ENCODE peak calls at places on chromosomes 16 and 17, in seven cellular contexts. P, H, D, B, S, E and O are unnamed samples.

GRCh38 chr17:56939869-56940484 is 20.9 kb downstream of the COIL start:
- DNase-seq in B (no peak), H (no peak), D (peak), E (no peak), P (peak), S (peak), O (no peak)

GRCh38 chr16:82088483-82088882 is 53.4 kb downstream of the HSD17B2 start:
- DNase-seq in E (no peak), S (no peak), H (no peak), D (no peak), P (no peak), B (no peak), O (no peak)

GRCh38 chr16:10780628-10781027 is 37.0 kb downstream of the NUBP1 start:
- DNase-seq in D (no peak), P (no peak), B (no peak), E (no peak), H (no peak), S (no peak), O (no peak)

GRCh38 chr16:7404217-7404616 is 71.6 kb downstream of the RBFOX1 start:
- DNase-seq in E (no peak), B (no peak), S (peak), D (no peak), P (no peak), H (no peak), O (no peak)

GRCh38 chr17:35555695-35556094 is 4.9 kb downstream of the SLFN14 start:
- DNase-seq in E (no peak), B (no peak), H (no peak), S (no peak), D (no peak), P (no peak), O (no peak)

GRCh38 chr16:57985204-57986121 is 14.5 kb upstream of the CNGB1 start:
- DNase-seq in B (no peak), E (no peak), H (no peak), P (no peak), D (no peak), S (peak), O (no peak)

GRCh38 chr16:10180771-10181163 is 1.5 kb downstream of the GRIN2A start:
- DNase-seq in H (no peak), P (peak), B (peak), S (peak), D (no peak), E (no peak), O (peak)

GRCh38 chr16:84270531-84270930 is 24.1 kb upstream of the WFDC1 start:
- DNase-seq in E (no peak), B (no peak), H (no peak), P (no peak), D (no peak), S (no peak), O (no peak)

GRCh38 chr17:77540975-77541374 is 400.2 kb downstream of the SEC14L1 start:
- DNase-seq in D (no peak), B (no peak), H (no peak), P (no peak), E (no peak), S (peak), O (no peak)

GRCh38 chr16:53121666-53122065 is 66.9 kb downstream of the CHD9 start:
- DNase-seq in B (no peak), E (no peak), S (no peak), P (no peak), H (no peak), D (no peak), O (no peak)
- H3K27ac ChIP-seq in B (no peak), E (no peak), S (peak), P (peak), H (no peak), D (no peak), O (no peak)

GRCh38 chr16:85390511-85391174 is 222.5 kb upstream of the GSE1 start:
- DNase-seq in H (no peak), B (peak), D (peak), P (peak), E (peak), S (no peak), O (peak)

GRCh38 chr16:85391769-85392583 is 221.1 kb upstream of the GSE1 start:
- DNase-seq in P (no peak), D (no peak), H (peak), B (peak), S (no peak), E (no peak), O (peak)

GRCh38 chr16:85392756-85393673 is 220.1 kb upstream of the GSE1 start:
- DNase-seq in H (no peak), E (no peak), P (no peak), S (no peak), D (no peak), B (peak), O (peak)

GRCh38 chr16:85389679-85390470 is 223.2 kb upstream of the GSE1 start:
- DNase-seq in H (no peak), B (peak), P (no peak), E (no peak), S (no peak), D (no peak), O (peak)

GRCh38 chr16:85391175-85391707 is 221.9 kb upstream of the GSE1 start:
- DNase-seq in P (no peak), B (no peak), S (no peak), E (no peak), D (no peak), H (no peak), O (peak)
- TF ChIP-seq CTCF in P (no peak), B (no peak), S (no peak), E (no peak), D (no peak), H (no peak), O (no peak)

GRCh38 chr17:1447061-1447460 is 9.0 kb downstream of the CRK start:
- DNase-seq in B (no peak), S (no peak), D (no peak), E (no peak), P (no peak), H (no peak), O (no peak)
- H3K27ac ChIP-seq in B (no peak), S (peak), D (no peak), E (no peak), P (no peak), H (no peak), O (no peak)

GRCh38 chr17:73841431-73842060 is 197.3 kb upstream of the SDK2 start:
- DNase-seq in P (peak), E (no peak), D (peak), H (no peak), S (peak), B (no peak), O (no peak)
- TF ChIP-seq CTCF in P (peak), E (no peak), D (peak), H (peak), S (peak), B (peak), O (peak)

DNA sequence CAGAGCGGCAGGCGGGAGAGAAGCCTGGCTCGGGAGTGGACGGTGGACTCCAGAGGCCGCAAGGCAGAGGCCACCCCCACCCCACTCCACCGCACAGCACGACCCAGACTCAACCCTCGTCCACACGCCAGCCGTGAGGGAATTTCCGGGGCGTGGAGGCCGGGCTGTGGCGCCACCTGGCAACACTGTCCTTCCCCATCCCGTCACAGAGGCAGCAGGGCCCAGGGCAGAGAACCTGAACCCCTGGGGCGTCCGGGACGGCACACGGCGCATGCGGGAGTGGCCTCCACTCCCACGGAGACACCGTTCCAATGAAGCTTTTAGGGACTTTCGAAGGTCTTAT is 23.5 kb downstream of the GNPTG start:
- DNase-seq in E (no peak), B (no peak), P (no peak), S (no peak), H (no peak), D (no peak), O (no peak)
- H3K27ac ChIP-seq in E (no peak), B (no peak), P (no peak), S (no peak), H (no peak), D (no peak), O (no peak)

GRCh38 chr16:87056083-87056482 is 261.1 kb downstream of the C16orf95 start:
- DNase-seq in D (peak), E (peak), B (no peak), P (no peak), S (no peak), H (no peak), O (no peak)
- TF ChIP-seq CTCF in D (peak), E (no peak), B (no peak), P (no peak), S (peak), H (peak), O (no peak)

DNA sequence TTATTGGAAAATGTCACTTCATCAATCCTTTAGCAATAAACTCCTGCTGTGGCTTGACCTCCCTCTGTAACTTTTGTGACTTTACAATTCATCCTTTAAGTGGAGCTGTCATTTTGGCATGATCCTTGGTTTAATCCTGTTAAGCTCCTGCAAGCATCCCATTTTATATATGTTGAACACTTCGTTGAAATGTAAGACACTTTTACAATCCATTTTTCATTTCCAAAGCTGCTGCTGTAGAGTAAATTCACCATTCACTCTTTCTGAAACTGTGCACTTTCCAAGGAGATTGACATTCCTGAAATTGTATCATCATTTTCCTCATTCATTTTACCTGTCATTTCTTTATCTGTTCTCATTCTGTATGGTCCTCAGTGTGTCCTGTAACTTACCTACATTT is 1003.2 kb upstream of the GOT2 start:
- DNase-seq in S (no peak), B (no peak), E (no peak), D (no peak), P (no peak), H (no peak), O (no peak)
- H3K27ac ChIP-seq in S (no peak), B (no peak), E (no peak), D (no peak), P (no peak), H (no peak), O (no peak)

GRCh38 chr17:7615265-7615747 is 609 bp upstream of the FXR2 start:
- DNase-seq in D (no peak), P (no peak), S (no peak), E (no peak), H (no peak), B (no peak), O (no peak)
- TF ChIP-seq CTCF in D (no peak), P (no peak), S (no peak), E (no peak), H (no peak), B (no peak), O (no peak)

DNA sequence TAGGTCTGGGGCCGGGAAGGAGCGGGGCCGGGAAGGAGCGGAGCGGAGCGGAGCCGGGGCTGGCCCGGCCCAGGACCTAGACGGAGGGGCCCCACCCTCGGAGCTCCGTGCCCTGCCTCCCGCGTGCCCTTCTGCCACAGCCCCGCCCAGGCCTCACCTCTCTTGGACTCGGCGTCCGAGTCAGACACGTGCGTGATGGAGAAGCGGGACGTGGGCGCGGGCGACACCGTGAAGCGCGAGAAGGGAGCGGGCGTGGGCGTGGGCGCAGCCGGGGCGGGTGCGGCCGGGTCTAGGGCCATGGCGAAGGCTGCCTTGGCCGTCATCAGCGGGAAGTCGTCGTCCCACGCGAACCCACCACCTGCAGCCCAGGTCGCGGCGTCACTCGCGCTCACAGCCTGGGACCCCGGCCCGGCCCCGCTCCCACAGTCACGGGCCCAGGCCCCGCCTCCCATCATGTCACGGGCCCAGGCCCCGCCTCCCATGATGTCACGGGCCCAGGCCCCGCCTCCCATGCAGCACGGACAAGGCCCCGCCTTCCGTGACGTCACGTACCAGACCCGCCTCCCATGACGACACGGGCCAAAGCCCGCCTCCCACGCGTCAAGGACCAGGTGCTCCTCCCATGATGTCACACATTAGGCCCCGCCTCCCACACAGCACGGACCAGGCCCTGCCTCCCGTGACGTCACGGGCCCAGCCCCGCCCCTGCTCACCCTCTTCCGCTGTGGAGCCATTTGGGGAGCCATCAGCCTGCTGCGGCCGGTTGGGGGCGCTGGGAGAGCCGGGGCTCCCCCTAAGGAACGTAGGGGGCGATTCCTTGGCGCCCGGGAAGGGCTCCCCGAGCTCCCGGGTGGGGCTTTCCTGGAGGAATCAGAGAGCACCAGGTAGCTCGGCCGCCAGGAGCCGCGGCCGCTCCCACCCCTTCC is 45.8 kb upstream of the PVALEF start:
- DNase-seq in P (peak), B (peak), H (peak), E (peak), D (peak), S (peak), O (peak)
- H3K27ac ChIP-seq in P (peak), B (peak), H (no peak), E (peak), D (peak), S (no peak), O (no peak)

GRCh38 chr16:85699224-85699558 is 10.4 kb upstream of the GINS2 start:
- DNase-seq in B (no peak), E (no peak), H (no peak), S (no peak), D (no peak), P (no peak), O (no peak)
- TF ChIP-seq CTCF in B (no peak), E (no peak), H (no peak), S (no peak), D (no peak), P (no peak), O (no peak)